ENCODE peak calls at places on chromosomes 13 and 19, in ten cellular contexts. One of them, this sample, is unnamed.

GRCh38 chr13:44283598-44283997 is 90.0 kb upstream of the SERP2 start:
- ATAC-seq in Right ventricle myocardium inferior: no peak
- ATAC-seq in T-helper 17 cell: no peak
- ATAC-seq in lower lobe of right lung: no peak
- ATAC-seq in gastrocnemius medialis: no peak
- ATAC-seq in mucosa of descending colon: no peak
- ATAC-seq in stimulated activated naive CD8-positive, alpha-beta T cell treated with anti-CD3 and anti-CD28 coated beads, Interleukin-15, amount 100 ng/mL, for 72 hours: no peak
- ATAC-seq in HCT116: no peak
- ATAC-seq in CD8-positive, alpha-beta T cell: no peak
- ATAC-seq in activated naive CD8-positive, alpha-beta T cell treated with anti-CD3 and anti-CD28 coated beads, Interleukin-2, amount 10 ng/mL, durations not matched to agents 7 days and 5 days: no peak
- ATAC-seq in this sample: no peak

GRCh38 chr19:6587093-6587820 is 3.7 kb downstream of the CD70 start:
- ATAC-seq in CD8-positive, alpha-beta T cell: no peak
- ATAC-seq in Right ventricle myocardium inferior: no peak
- ATAC-seq in mucosa of descending colon: peak; percentile 54
- ATAC-seq in HCT116: peak; percentile 25
- ATAC-seq in stimulated activated naive CD8-positive, alpha-beta T cell treated with anti-CD3 and anti-CD28 coated beads, Interleukin-15, amount 100 ng/mL, for 72 hours: peak; percentile 22
- ATAC-seq in gastrocnemius medialis: no peak
- ATAC-seq in lower lobe of right lung: peak; percentile 18
- ATAC-seq in activated naive CD8-positive, alpha-beta T cell treated with anti-CD3 and anti-CD28 coated beads, Interleukin-2, amount 10 ng/mL, durations not matched to agents 7 days and 5 days: peak; percentile 17
- ATAC-seq in T-helper 17 cell: peak; percentile 42
- ATAC-seq in this sample: peak; percentile 34

GRCh38 chr19:6772028-6772865 is at the start of gene VAV1:
- ATAC-seq in gastrocnemius medialis: no peak
- ATAC-seq in activated naive CD8-positive, alpha-beta T cell treated with anti-CD3 and anti-CD28 coated beads, Interleukin-2, amount 10 ng/mL, durations not matched to agents 7 days and 5 days: peak; percentile 66
- ATAC-seq in stimulated activated naive CD8-positive, alpha-beta T cell treated with anti-CD3 and anti-CD28 coated beads, Interleukin-15, amount 100 ng/mL, for 72 hours: peak; percentile 72
- ATAC-seq in Right ventricle myocardium inferior: peak; percentile 72
- ATAC-seq in mucosa of descending colon: peak; percentile 75
- ATAC-seq in T-helper 17 cell: peak; percentile 49
- ATAC-seq in lower lobe of right lung: peak; percentile 79
- ATAC-seq in HCT116: no peak
- ATAC-seq in CD8-positive, alpha-beta T cell: peak; percentile 39
- ATAC-seq in this sample: peak; percentile 27

GRCh38 chr13:102724923-102725322 is 30.1 kb upstream of the METTL21C start:
- ATAC-seq in Right ventricle myocardium inferior: no peak
- ATAC-seq in activated naive CD8-positive, alpha-beta T cell treated with anti-CD3 and anti-CD28 coated beads, Interleukin-2, amount 10 ng/mL, durations not matched to agents 7 days and 5 days: no peak
- ATAC-seq in HCT116: peak; percentile 87
- ATAC-seq in T-helper 17 cell: no peak
- ATAC-seq in mucosa of descending colon: peak; percentile 64
- ATAC-seq in gastrocnemius medialis: peak; percentile 67
- ATAC-seq in stimulated activated naive CD8-positive, alpha-beta T cell treated with anti-CD3 and anti-CD28 coated beads, Interleukin-15, amount 100 ng/mL, for 72 hours: peak; percentile 69
- ATAC-seq in lower lobe of right lung: peak; percentile 83
- ATAC-seq in CD8-positive, alpha-beta T cell: no peak
- ATAC-seq in this sample: peak; percentile 95

GRCh38 chr13:98103531-98103930 is 39.4 kb upstream of the FARP1 start:
- ATAC-seq in lower lobe of right lung: no peak
- ATAC-seq in T-helper 17 cell: no peak
- ATAC-seq in mucosa of descending colon: no peak
- ATAC-seq in Right ventricle myocardium inferior: no peak
- ATAC-seq in stimulated activated naive CD8-positive, alpha-beta T cell treated with anti-CD3 and anti-CD28 coated beads, Interleukin-15, amount 100 ng/mL, for 72 hours: no peak
- ATAC-seq in HCT116: no peak
- ATAC-seq in CD8-positive, alpha-beta T cell: no peak
- ATAC-seq in gastrocnemius medialis: no peak
- ATAC-seq in activated naive CD8-positive, alpha-beta T cell treated with anti-CD3 and anti-CD28 coated beads, Interleukin-2, amount 10 ng/mL, durations not matched to agents 7 days and 5 days: no peak
- ATAC-seq in this sample: no peak

GRCh38 chr13:80669112-80669511 is 328.2 kb upstream of the SPRY2 start:
- ATAC-seq in HCT116: no peak
- ATAC-seq in T-helper 17 cell: no peak
- ATAC-seq in mucosa of descending colon: no peak
- ATAC-seq in gastrocnemius medialis: no peak
- ATAC-seq in CD8-positive, alpha-beta T cell: no peak
- ATAC-seq in lower lobe of right lung: no peak
- ATAC-seq in Right ventricle myocardium inferior: peak; percentile 26
- ATAC-seq in activated naive CD8-positive, alpha-beta T cell treated with anti-CD3 and anti-CD28 coated beads, Interleukin-2, amount 10 ng/mL, durations not matched to agents 7 days and 5 days: no peak
- ATAC-seq in stimulated activated naive CD8-positive, alpha-beta T cell treated with anti-CD3 and anti-CD28 coated beads, Interleukin-15, amount 100 ng/mL, for 72 hours: no peak
- ATAC-seq in this sample: no peak

GRCh38 chr13:30774214-30774730 is 38.9 kb downstream of the ALOX5AP start:
- ATAC-seq in T-helper 17 cell: peak; percentile 94
- ATAC-seq in Right ventricle myocardium inferior: no peak
- ATAC-seq in HCT116: no peak
- ATAC-seq in CD8-positive, alpha-beta T cell: peak; percentile 86
- ATAC-seq in stimulated activated naive CD8-positive, alpha-beta T cell treated with anti-CD3 and anti-CD28 coated beads, Interleukin-15, amount 100 ng/mL, for 72 hours: peak; percentile 71
- ATAC-seq in activated naive CD8-positive, alpha-beta T cell treated with anti-CD3 and anti-CD28 coated beads, Interleukin-2, amount 10 ng/mL, durations not matched to agents 7 days and 5 days: peak; percentile 67
- ATAC-seq in lower lobe of right lung: no peak
- ATAC-seq in mucosa of descending colon: peak; percentile 43
- ATAC-seq in gastrocnemius medialis: no peak
- ATAC-seq in this sample: no peak

GRCh38 chr13:74920945-74921725 is 560.8 kb downstream of the TBC1D4 start:
- ATAC-seq in lower lobe of right lung: no peak
- ATAC-seq in gastrocnemius medialis: no peak
- ATAC-seq in Right ventricle myocardium inferior: no peak
- ATAC-seq in activated naive CD8-positive, alpha-beta T cell treated with anti-CD3 and anti-CD28 coated beads, Interleukin-2, amount 10 ng/mL, durations not matched to agents 7 days and 5 days: no peak
- ATAC-seq in stimulated activated naive CD8-positive, alpha-beta T cell treated with anti-CD3 and anti-CD28 coated beads, Interleukin-15, amount 100 ng/mL, for 72 hours: no peak
- ATAC-seq in T-helper 17 cell: no peak
- ATAC-seq in mucosa of descending colon: no peak
- ATAC-seq in HCT116: no peak
- ATAC-seq in CD8-positive, alpha-beta T cell: no peak
- ATAC-seq in this sample: no peak

GRCh38 chr13:40404407-40404806 is 262.0 kb downstream of the FOXO1 start:
- ATAC-seq in T-helper 17 cell: no peak
- ATAC-seq in lower lobe of right lung: no peak
- ATAC-seq in mucosa of descending colon: no peak
- ATAC-seq in Right ventricle myocardium inferior: no peak
- ATAC-seq in stimulated activated naive CD8-positive, alpha-beta T cell treated with anti-CD3 and anti-CD28 coated beads, Interleukin-15, amount 100 ng/mL, for 72 hours: no peak
- ATAC-seq in CD8-positive, alpha-beta T cell: no peak
- ATAC-seq in HCT116: no peak
- ATAC-seq in gastrocnemius medialis: no peak
- ATAC-seq in activated naive CD8-positive, alpha-beta T cell treated with anti-CD3 and anti-CD28 coated beads, Interleukin-2, amount 10 ng/mL, durations not matched to agents 7 days and 5 days: no peak
- ATAC-seq in this sample: no peak

GRCh38 chr13:110128546-110128945 is 178.4 kb downstream of the COL4A1 start:
- ATAC-seq in mucosa of descending colon: no peak
- ATAC-seq in T-helper 17 cell: no peak
- ATAC-seq in stimulated activated naive CD8-positive, alpha-beta T cell treated with anti-CD3 and anti-CD28 coated beads, Interleukin-15, amount 100 ng/mL, for 72 hours: no peak
- ATAC-seq in Right ventricle myocardium inferior: no peak
- ATAC-seq in lower lobe of right lung: no peak
- ATAC-seq in activated naive CD8-positive, alpha-beta T cell treated with anti-CD3 and anti-CD28 coated beads, Interleukin-2, amount 10 ng/mL, durations not matched to agents 7 days and 5 days: no peak
- ATAC-seq in gastrocnemius medialis: no peak
- ATAC-seq in HCT116: no peak
- ATAC-seq in CD8-positive, alpha-beta T cell: no peak
- ATAC-seq in this sample: no peak

GRCh38 chr13:30394798-30395191 is 27.5 kb upstream of the UBE2L5 start:
- ATAC-seq in T-helper 17 cell: peak; percentile 76
- ATAC-seq in CD8-positive, alpha-beta T cell: peak; percentile 74
- ATAC-seq in activated naive CD8-positive, alpha-beta T cell treated with anti-CD3 and anti-CD28 coated beads, Interleukin-2, amount 10 ng/mL, durations not matched to agents 7 days and 5 days: peak; percentile 81
- ATAC-seq in stimulated activated naive CD8-positive, alpha-beta T cell treated with anti-CD3 and anti-CD28 coated beads, Interleukin-15, amount 100 ng/mL, for 72 hours: peak; percentile 74
- ATAC-seq in HCT116: peak; percentile 10
- ATAC-seq in gastrocnemius medialis: peak; percentile 4
- ATAC-seq in lower lobe of right lung: peak; percentile 4
- ATAC-seq in Right ventricle myocardium inferior: no peak
- ATAC-seq in mucosa of descending colon: peak; percentile 54
- ATAC-seq in this sample: peak; percentile 1

GRCh38 chr19:5641171-5641570 is 18.3 kb downstream of the SAFB start:
- ATAC-seq in activated naive CD8-positive, alpha-beta T cell treated with anti-CD3 and anti-CD28 coated beads, Interleukin-2, amount 10 ng/mL, durations not matched to agents 7 days and 5 days: no peak
- ATAC-seq in gastrocnemius medialis: no peak
- ATAC-seq in Right ventricle myocardium inferior: no peak
- ATAC-seq in lower lobe of right lung: no peak
- ATAC-seq in T-helper 17 cell: no peak
- ATAC-seq in CD8-positive, alpha-beta T cell: no peak
- ATAC-seq in mucosa of descending colon: no peak
- ATAC-seq in stimulated activated naive CD8-positive, alpha-beta T cell treated with anti-CD3 and anti-CD28 coated beads, Interleukin-15, amount 100 ng/mL, for 72 hours: no peak
- ATAC-seq in HCT116: no peak
- ATAC-seq in this sample: peak; percentile 93

GRCh38 chr13:31044658-31045620 is 112.5 kb downstream of the TEX26 start:
- ATAC-seq in Right ventricle myocardium inferior: no peak
- ATAC-seq in gastrocnemius medialis: no peak
- ATAC-seq in activated naive CD8-positive, alpha-beta T cell treated with anti-CD3 and anti-CD28 coated beads, Interleukin-2, amount 10 ng/mL, durations not matched to agents 7 days and 5 days: peak; percentile 32
- ATAC-seq in HCT116: peak; percentile 49
- ATAC-seq in lower lobe of right lung: no peak
- ATAC-seq in T-helper 17 cell: peak; percentile 48
- ATAC-seq in CD8-positive, alpha-beta T cell: peak; percentile 16
- ATAC-seq in mucosa of descending colon: peak; percentile 65
- ATAC-seq in stimulated activated naive CD8-positive, alpha-beta T cell treated with anti-CD3 and anti-CD28 coated beads, Interleukin-15, amount 100 ng/mL, for 72 hours: peak; percentile 77
- ATAC-seq in this sample: peak; percentile 36

GRCh38 chr19:22526661-22527272 is 104.6 kb upstream of the ZNF98 start:
- ATAC-seq in T-helper 17 cell: no peak
- ATAC-seq in Right ventricle myocardium inferior: no peak
- ATAC-seq in activated naive CD8-positive, alpha-beta T cell treated with anti-CD3 and anti-CD28 coated beads, Interleukin-2, amount 10 ng/mL, durations not matched to agents 7 days and 5 days: no peak
- ATAC-seq in CD8-positive, alpha-beta T cell: no peak
- ATAC-seq in stimulated activated naive CD8-positive, alpha-beta T cell treated with anti-CD3 and anti-CD28 coated beads, Interleukin-15, amount 100 ng/mL, for 72 hours: no peak
- ATAC-seq in gastrocnemius medialis: no peak
- ATAC-seq in lower lobe of right lung: no peak
- ATAC-seq in mucosa of descending colon: no peak
- ATAC-seq in HCT116: no peak
- ATAC-seq in this sample: no peak

GRCh38 chr19:28511655-28512054 is 701.3 kb downstream of the UQCRFS1 start:
- ATAC-seq in Right ventricle myocardium inferior: no peak
- ATAC-seq in stimulated activated naive CD8-positive, alpha-beta T cell treated with anti-CD3 and anti-CD28 coated beads, Interleukin-15, amount 100 ng/mL, for 72 hours: no peak
- ATAC-seq in mucosa of descending colon: no peak
- ATAC-seq in T-helper 17 cell: no peak
- ATAC-seq in CD8-positive, alpha-beta T cell: no peak
- ATAC-seq in gastrocnemius medialis: no peak
- ATAC-seq in lower lobe of right lung: no peak
- ATAC-seq in HCT116: no peak
- ATAC-seq in activated naive CD8-positive, alpha-beta T cell treated with anti-CD3 and anti-CD28 coated beads, Interleukin-2, amount 10 ng/mL, durations not matched to agents 7 days and 5 days: no peak
- ATAC-seq in this sample: no peak